ENCODE peak calls at places on chromosomes 3 and 15, in six cellular contexts. One of them, this sample, is unnamed. For H3K4me1, the result is how much of the 10 kb centered on the place peaks cover.

GRCh38 chr3:135874035-135874434 is 91.5 kb upstream of the PPP2R3A start:
- DNase-seq in left lung: no peak
- DNase-seq in neuronal stem cell: no peak
- DNase-seq in HCT116: no peak
- DNase-seq in CD8-positive, alpha-beta memory T cell: no peak
- DNase-seq in Panc1: no peak
- DNase-seq in this sample: no peak

GRCh38 chr3:126394179-126394976 is at the start of gene CFAP100:
- DNase-seq in neuronal stem cell: peak
- DNase-seq in left lung: peak
- DNase-seq in CD8-positive, alpha-beta memory T cell: no peak
- DNase-seq in HCT116: no peak
- DNase-seq in Panc1: no peak
- DNase-seq in this sample: no peak

GRCh38 chr3:53030864-53031445 is 14.9 kb downstream of the SFMBT1 start:
- DNase-seq in neuronal stem cell: no peak
- DNase-seq in left lung: no peak
- DNase-seq in Panc1: no peak
- DNase-seq in CD8-positive, alpha-beta memory T cell: peak
- DNase-seq in HCT116: no peak
- DNase-seq in this sample: no peak

GRCh38 chr3:11146771-11147363 is 7.4 kb upstream of the HRH1 start:
- DNase-seq in Panc1: no peak
- DNase-seq in left lung: no peak
- DNase-seq in neuronal stem cell: no peak
- DNase-seq in CD8-positive, alpha-beta memory T cell: no peak
- DNase-seq in HCT116: no peak
- DNase-seq in this sample: peak

GRCh38 chr3:5729852-5730251 is 542.3 kb downstream of the EDEM1 start:
- DNase-seq in neuronal stem cell: no peak
- DNase-seq in HCT116: no peak
- DNase-seq in Panc1: no peak
- DNase-seq in left lung: no peak
- DNase-seq in CD8-positive, alpha-beta memory T cell: no peak
- DNase-seq in this sample: no peak

GRCh38 chr3:115293321-115293720 is 146.2 kb upstream of the ZBTB20 start:
- DNase-seq in HCT116: no peak
- DNase-seq in Panc1: no peak
- DNase-seq in left lung: no peak
- DNase-seq in neuronal stem cell: no peak
- DNase-seq in CD8-positive, alpha-beta memory T cell: no peak
- DNase-seq in this sample: no peak

GRCh38 chr3:191275751-191276150 is 53.4 kb upstream of the CCDC50 start:
- DNase-seq in Panc1: no peak
- DNase-seq in HCT116: no peak
- DNase-seq in CD8-positive, alpha-beta memory T cell: no peak
- DNase-seq in neuronal stem cell: no peak
- DNase-seq in left lung: no peak
- DNase-seq in this sample: no peak

GRCh38 chr15:89199734-89200133 is 21.6 kb downstream of the RLBP1 start:
- DNase-seq in Panc1: no peak
- DNase-seq in left lung: no peak
- DNase-seq in CD8-positive, alpha-beta memory T cell: no peak
- DNase-seq in HCT116: no peak
- DNase-seq in neuronal stem cell: no peak
- DNase-seq in this sample: no peak

GRCh38 chr3:62500556-62501294 is 127.4 kb upstream of the FEZF2 start:
- DNase-seq in HCT116: no peak
- DNase-seq in left lung: no peak
- DNase-seq in Panc1: no peak
- DNase-seq in neuronal stem cell: no peak
- DNase-seq in CD8-positive, alpha-beta memory T cell: no peak
- DNase-seq in this sample: no peak

GRCh38 chr3:129417354-129417753 is 11.1 kb downstream of the EFCAB12 start:
- DNase-seq in Panc1: no peak
- DNase-seq in CD8-positive, alpha-beta memory T cell: no peak
- DNase-seq in left lung: no peak
- DNase-seq in HCT116: no peak
- DNase-seq in neuronal stem cell: no peak
- DNase-seq in this sample: no peak

GRCh38 chr3:106013971-106014370 is 145.2 kb upstream of the CBLB start:
- DNase-seq in left lung: no peak
- DNase-seq in neuronal stem cell: no peak
- DNase-seq in CD8-positive, alpha-beta memory T cell: no peak
- DNase-seq in HCT116: no peak
- DNase-seq in Panc1: peak
- DNase-seq in this sample: no peak

GRCh38 chr3:184556502-184557347 is 4.9 kb upstream of the EPHB3 start:
- DNase-seq in CD8-positive, alpha-beta memory T cell: no peak
- DNase-seq in Panc1: no peak
- DNase-seq in HCT116: no peak
- DNase-seq in left lung: no peak
- DNase-seq in neuronal stem cell: no peak
- DNase-seq in this sample: no peak

DNA sequence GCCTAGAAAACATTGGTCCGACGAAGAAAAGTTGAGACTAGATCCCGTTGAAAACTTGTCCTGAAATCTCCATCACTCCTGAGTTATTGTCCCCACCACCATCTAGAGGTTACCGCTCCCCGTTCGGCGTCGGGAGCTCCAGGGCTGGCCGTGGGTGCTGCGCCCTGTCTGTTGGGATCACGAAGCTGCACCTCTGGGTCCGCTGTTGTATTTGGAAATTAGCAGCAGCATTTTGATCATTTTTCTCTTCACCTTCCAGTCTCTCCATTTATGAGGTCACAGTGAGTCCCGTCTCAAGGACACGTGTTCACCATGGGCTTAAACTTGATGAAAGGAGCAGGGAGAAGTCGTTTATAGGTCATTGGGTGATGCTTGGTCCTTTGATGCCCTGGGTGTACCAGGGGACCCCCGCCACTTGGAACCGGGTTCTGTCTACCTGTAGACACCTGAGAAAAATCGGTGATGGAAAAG is 565 bp downstream of the MANF start:
- DNase-seq in neuronal stem cell: no peak
- DNase-seq in Panc1: no peak
- DNase-seq in left lung: no peak
- DNase-seq in CD8-positive, alpha-beta memory T cell: no peak
- DNase-seq in HCT116: no peak
- DNase-seq in this sample: peak
- H3K4me1 ChIP-seq in neuronal stem cell: under half
- H3K4me1 ChIP-seq in Panc1: under half
- H3K4me1 ChIP-seq in left lung: under half
- H3K4me1 ChIP-seq in CD8-positive, alpha-beta memory T cell: half or more
- H3K4me1 ChIP-seq in HCT116: under half
- H3K4me1 ChIP-seq in this sample: under half

GRCh38 chr3:30666564-30667249 is 60.3 kb downstream of the TGFBR2 start:
- DNase-seq in neuronal stem cell: no peak
- DNase-seq in CD8-positive, alpha-beta memory T cell: no peak
- DNase-seq in left lung: no peak
- DNase-seq in HCT116: no peak
- DNase-seq in Panc1: no peak
- DNase-seq in this sample: no peak
- H3K4me1 ChIP-seq in neuronal stem cell: under half
- H3K4me1 ChIP-seq in CD8-positive, alpha-beta memory T cell: half or more
- H3K4me1 ChIP-seq in left lung: under half
- H3K4me1 ChIP-seq in HCT116: under half
- H3K4me1 ChIP-seq in Panc1: under half
- H3K4me1 ChIP-seq in this sample: under half

DNA sequence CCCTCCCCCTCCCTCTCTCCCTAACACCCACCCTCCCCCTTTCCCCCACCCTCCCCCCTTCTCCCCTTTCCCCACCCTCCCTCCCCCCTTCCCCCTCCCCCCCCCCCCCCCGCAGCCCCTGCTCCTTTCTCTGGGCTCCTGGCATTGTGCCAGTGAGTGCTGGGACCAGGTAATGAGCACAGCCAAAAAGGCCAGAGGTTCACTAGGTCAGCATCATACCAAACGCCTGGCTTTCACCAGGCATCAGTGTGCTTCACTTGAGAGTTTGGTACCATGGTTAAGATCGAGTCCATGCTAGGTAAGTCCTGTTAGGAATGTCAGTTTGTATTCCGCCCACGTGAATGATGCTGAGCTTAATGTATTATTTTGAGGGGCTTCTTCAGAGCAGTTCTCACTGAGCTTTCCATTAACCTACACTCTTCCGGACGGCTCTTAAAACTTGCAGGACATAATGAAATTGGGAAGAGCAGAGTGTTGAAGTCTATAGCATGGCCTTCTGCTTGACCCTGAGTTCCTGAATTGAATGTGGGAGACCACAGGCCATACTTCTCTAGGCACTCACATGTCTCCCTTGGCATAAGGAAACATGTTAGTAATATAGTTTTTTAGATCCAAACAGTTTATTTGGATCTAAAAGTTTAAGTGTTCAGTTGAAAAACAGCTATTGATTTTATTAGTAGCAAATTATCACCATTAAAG is 45.6 kb downstream of the SENP2 start:
- DNase-seq in neuronal stem cell: no peak
- DNase-seq in CD8-positive, alpha-beta memory T cell: no peak
- DNase-seq in left lung: no peak
- DNase-seq in HCT116: peak
- DNase-seq in Panc1: no peak
- DNase-seq in this sample: no peak
- H3K4me1 ChIP-seq in neuronal stem cell: under half
- H3K4me1 ChIP-seq in CD8-positive, alpha-beta memory T cell: under half
- H3K4me1 ChIP-seq in left lung: under half
- H3K4me1 ChIP-seq in HCT116: under half
- H3K4me1 ChIP-seq in Panc1: under half
- H3K4me1 ChIP-seq in this sample: under half

DNA sequence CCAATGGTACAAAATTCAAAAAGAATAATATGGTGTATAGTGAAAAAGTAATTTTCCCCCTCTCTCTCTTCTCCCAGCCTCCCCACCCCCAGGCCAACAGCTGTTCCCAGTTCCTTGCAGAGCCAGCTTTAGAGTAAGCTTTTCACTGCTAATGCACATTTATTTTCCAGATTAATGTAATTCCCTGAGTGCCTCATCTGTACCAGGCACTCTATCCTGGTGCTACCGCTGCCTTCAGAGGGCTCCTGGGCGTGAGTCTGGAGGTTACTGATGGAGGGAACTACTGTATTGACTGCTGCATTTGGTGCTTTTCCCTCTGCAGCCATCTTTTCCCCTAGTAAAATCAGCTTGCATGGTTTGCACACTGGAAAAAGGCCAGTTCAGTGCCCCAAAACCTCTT is 8.6 kb upstream of the USP3 start:
- DNase-seq in CD8-positive, alpha-beta memory T cell: no peak
- DNase-seq in neuronal stem cell: no peak
- DNase-seq in HCT116: no peak
- DNase-seq in Panc1: no peak
- DNase-seq in left lung: no peak
- DNase-seq in this sample: no peak
- H3K4me1 ChIP-seq in CD8-positive, alpha-beta memory T cell: half or more
- H3K4me1 ChIP-seq in neuronal stem cell: under half
- H3K4me1 ChIP-seq in HCT116: under half
- H3K4me1 ChIP-seq in Panc1: half or more
- H3K4me1 ChIP-seq in left lung: under half
- H3K4me1 ChIP-seq in this sample: under half

GRCh38 chr3:12192655-12193484 is 34.2 kb upstream of the TIMP4 start:
- DNase-seq in left lung: no peak
- DNase-seq in Panc1: no peak
- DNase-seq in HCT116: no peak
- DNase-seq in neuronal stem cell: no peak
- DNase-seq in CD8-positive, alpha-beta memory T cell: no peak
- DNase-seq in this sample: no peak
- H3K4me1 ChIP-seq in left lung: under half
- H3K4me1 ChIP-seq in Panc1: under half
- H3K4me1 ChIP-seq in HCT116: under half
- H3K4me1 ChIP-seq in neuronal stem cell: under half
- H3K4me1 ChIP-seq in CD8-positive, alpha-beta memory T cell: under half
- H3K4me1 ChIP-seq in this sample: under half

DNA sequence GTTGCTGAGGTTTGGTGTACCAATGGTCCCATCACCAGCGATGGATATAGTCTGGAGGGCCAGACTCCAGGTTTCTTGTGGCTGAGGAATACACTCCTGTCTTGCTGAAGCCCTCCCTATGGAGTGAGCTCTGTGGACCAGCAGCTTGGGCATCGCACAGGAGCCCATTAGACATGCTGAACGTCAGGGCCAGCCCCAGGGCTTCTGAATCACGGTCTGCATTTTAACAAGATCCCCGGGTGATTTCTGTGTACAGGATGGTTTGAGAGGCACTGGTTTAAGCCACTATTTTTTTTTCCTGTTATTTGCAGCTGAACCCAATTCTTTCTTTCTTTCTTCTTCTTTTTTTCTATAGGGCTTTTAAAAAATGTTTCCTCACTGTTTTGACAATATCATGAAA is 69.5 kb upstream of the XCR1 start:
- DNase-seq in CD8-positive, alpha-beta memory T cell: no peak
- DNase-seq in left lung: no peak
- DNase-seq in HCT116: no peak
- DNase-seq in neuronal stem cell: no peak
- DNase-seq in Panc1: no peak
- DNase-seq in this sample: no peak
- H3K4me1 ChIP-seq in CD8-positive, alpha-beta memory T cell: under half
- H3K4me1 ChIP-seq in left lung: under half
- H3K4me1 ChIP-seq in HCT116: under half
- H3K4me1 ChIP-seq in neuronal stem cell: under half
- H3K4me1 ChIP-seq in Panc1: under half
- H3K4me1 ChIP-seq in this sample: under half

DNA sequence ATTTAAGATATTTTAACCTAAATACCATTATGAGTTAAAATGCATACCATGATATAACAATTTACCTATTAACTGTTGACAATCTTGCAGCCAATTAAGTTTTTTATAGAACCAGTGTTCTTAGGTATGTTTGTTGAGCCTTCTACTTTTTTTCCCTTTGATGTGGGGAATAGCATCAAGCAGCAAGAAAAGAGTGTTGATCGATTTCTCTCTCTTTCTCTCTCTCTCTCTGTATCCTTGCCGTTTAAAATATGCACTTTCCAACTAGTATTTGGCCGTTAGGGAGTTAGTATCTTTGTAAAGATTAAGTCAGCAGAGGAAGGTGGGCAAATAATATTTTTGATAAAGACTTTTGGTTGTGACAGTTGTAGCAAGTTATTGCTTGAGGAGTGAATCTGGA is 5.9 kb downstream of the CHD2 start:
- DNase-seq in Panc1: no peak
- DNase-seq in HCT116: no peak
- DNase-seq in CD8-positive, alpha-beta memory T cell: peak
- DNase-seq in neuronal stem cell: no peak
- DNase-seq in left lung: no peak
- DNase-seq in this sample: no peak
- H3K4me1 ChIP-seq in Panc1: half or more
- H3K4me1 ChIP-seq in HCT116: half or more
- H3K4me1 ChIP-seq in CD8-positive, alpha-beta memory T cell: half or more
- H3K4me1 ChIP-seq in neuronal stem cell: under half
- H3K4me1 ChIP-seq in left lung: under half
- H3K4me1 ChIP-seq in this sample: half or more